ENCODE peak calls at places on chromosomes 3 and 15, in nine cellular contexts. G is Daoy; P is pancreas; J is HFF-Myc; C is T-cell; W is NCI-H2171 treated with DMSO at 0.1 percent for 48 hours; B is stimulated activated CD4-positive, alpha-beta T cell treated with anti-CD3 and anti-CD28 coated beads, Interleukin-4, amount 100 ng/mL, for 1 hour; D is glutamatergic neuron; V is M059J. M is an unnamed sample.
A peak's percentile ranks its signal among the peaks of the same experiment; 100 is the strongest.

GRCh38 chr3:152021951-152022461 is 148.6 kb downstream of the SUCNR1 start:
- DNase-seq in W (no peak), G (peak; percentile 93), B (peak; percentile 11), J (peak; percentile 31), D (no peak), C (no peak), V (peak; percentile 99), P (no peak), M (no peak)

GRCh38 chr3:125160911-125161371 is 51.6 kb downstream of the SLC12A8 start:
- DNase-seq in P (no peak), G (no peak), B (no peak), J (no peak), D (no peak), W (no peak), V (peak; percentile 73), C (no peak), M (no peak)

GRCh38 chr3:119302697-119303630 is 8.8 kb downstream of the ARHGAP31 start:
- DNase-seq in J (no peak), P (no peak), D (no peak), C (no peak), W (no peak), V (peak; percentile 63), G (peak; percentile 61), B (no peak), M (no peak)

GRCh38 chr15:75597667-75598341 is 18.7 kb upstream of the PTPN9 start:
- DNase-seq in V (no peak), J (no peak), W (no peak), G (no peak), B (no peak), P (no peak), D (no peak), C (no peak), M (no peak)

GRCh38 chr3:117998071-117998470 is 1036.6 kb downstream of the IGSF11 start:
- DNase-seq in J (no peak), V (peak; percentile 15), B (no peak), W (no peak), C (no peak), D (no peak), G (peak; percentile 27), P (no peak), M (no peak)

GRCh38 chr3:56997675-56998074 is 62.8 kb upstream of the SPATA12 start:
- DNase-seq in B (no peak), W (no peak), P (no peak), D (no peak), C (no peak), G (no peak), J (no peak), V (no peak), M (no peak)

GRCh38 chr3:161851941-161852566 is 355.4 kb downstream of the OTOL1 start:
- DNase-seq in D (peak; percentile 80), G (peak; percentile 31), J (peak; percentile 37), W (peak; percentile 14), V (peak; percentile 51), C (no peak), B (no peak), P (peak; percentile 78), M (no peak)

GRCh38 chr3:16468114-16469098 is 45.1 kb downstream of the RFTN1 start:
- DNase-seq in W (no peak), V (no peak), B (no peak), J (no peak), D (no peak), C (no peak), P (no peak), G (no peak), M (no peak)

GRCh38 chr3:111998661-111999641 is at the start of gene TAGLN3:
- DNase-seq in B (no peak), P (peak; percentile 69), J (no peak), W (peak; percentile 93), G (no peak), D (peak; percentile 85), C (no peak), V (peak; percentile 63), M (peak; percentile 88)

GRCh38 chr15:44727462-44728231 is 8.7 kb upstream of the TRIM69 start:
- DNase-seq in J (no peak), B (no peak), W (no peak), P (no peak), D (no peak), V (no peak), G (no peak), C (no peak), M (no peak)

GRCh38 chr15:95690631-95691340 is 639.7 kb upstream of the NR2F2 start:
- DNase-seq in D (no peak), W (no peak), J (no peak), G (no peak), P (no peak), C (no peak), V (peak; percentile 53), B (no peak), M (no peak)

GRCh38 chr3:124972457-124972856 is 37.9 kb upstream of the MUC13 start:
- DNase-seq in V (no peak), P (no peak), B (no peak), C (no peak), G (no peak), W (peak; percentile 73), J (no peak), D (no peak), M (no peak)

GRCh38 chr3:187406927-187407326 is 38.7 kb downstream of the RTP4 start:
- DNase-seq in P (no peak), J (no peak), C (no peak), V (peak; percentile 38), D (no peak), B (no peak), W (no peak), G (peak; percentile 33), M (no peak)

GRCh38 chr15:69082041-69082502 is 67.6 kb downstream of the NOX5 start:
- DNase-seq in D (no peak), V (peak; percentile 33), J (no peak), W (no peak), P (no peak), C (no peak), B (no peak), G (no peak), M (no peak)

GRCh38 chr15:96273317-96274086 is 57.0 kb upstream of the NR2F2 start:
- DNase-seq in J (peak; percentile 100), V (peak; percentile 99), P (no peak), G (peak; percentile 99), W (no peak), C (no peak), B (peak; percentile 1), D (no peak), M (no peak)

GRCh38 chr3:46585799-46586693 is 19.9 kb upstream of the LRRC2 start:
- DNase-seq in P (no peak), W (no peak), D (no peak), V (no peak), C (no peak), J (no peak), G (no peak), B (no peak), M (no peak)

GRCh38 chr15:56918907-56919707 is 663 bp downstream of the TCF12 start:
- DNase-seq in W (peak; percentile 33), J (no peak), D (peak; percentile 70), P (peak; percentile 81), C (peak; percentile 55), V (peak; percentile 67), B (peak; percentile 63), G (peak; percentile 76), M (peak; percentile 30)

GRCh38 chr15:72184165-72184811 is 13.3 kb downstream of the GRAMD2A start:
- DNase-seq in C (no peak), W (no peak), J (no peak), G (peak; percentile 50), P (no peak), V (peak; percentile 77), D (peak; percentile 66), B (no peak), M (no peak)

GRCh38 chr3:40770046-40770445 is 245.3 kb downstream of the ZNF621 start:
- DNase-seq in W (no peak), G (no peak), B (no peak), P (no peak), C (no peak), D (no peak), J (no peak), V (no peak), M (no peak)

GRCh38 chr3:194687638-194688206 is 2.0 kb downstream of the FAM43A start:
- DNase-seq in J (no peak), V (no peak), C (peak; percentile 53), D (peak; percentile 83), P (peak; percentile 77), G (peak; percentile 57), W (no peak), B (peak; percentile 85), M (peak; percentile 39)

GRCh38 chr3:171175840-171176239 is 149.3 kb upstream of the SLC2A2 start:
- DNase-seq in B (no peak), W (no peak), G (no peak), D (no peak), P (no peak), V (peak; percentile 53), J (no peak), C (no peak), M (no peak)

GRCh38 chr3:190631295-190631694 is 117.4 kb downstream of the IL1RAP start:
- DNase-seq in G (no peak), V (no peak), B (no peak), D (no peak), C (no peak), W (no peak), P (no peak), J (no peak), M (no peak)

GRCh38 chr3:160355826-160356225 is 43.2 kb downstream of the IFT80 start:
- DNase-seq in G (no peak), V (no peak), J (no peak), D (no peak), W (no peak), B (no peak), P (no peak), C (no peak), M (no peak)

GRCh38 chr3:46661776-46662766 is 31.4 kb downstream of the ALS2CL start:
- DNase-seq in V (no peak), J (no peak), W (no peak), G (no peak), C (no peak), P (no peak), B (no peak), D (no peak), M (no peak)

GRCh38 chr3:192449036-192449435 is 278.3 kb downstream of the FGF12 start:
- DNase-seq in G (no peak), J (no peak), C (no peak), W (peak; percentile 9), B (no peak), V (peak; percentile 13), P (no peak), D (no peak), M (no peak)

GRCh38 chr3:157393076-157393475 is 43.6 kb upstream of the PTX3 start:
- DNase-seq in J (no peak), V (peak; percentile 12), B (no peak), C (no peak), D (no peak), G (no peak), P (no peak), W (no peak), M (no peak)

GRCh38 chr3:186644683-186645082 is 4.5 kb downstream of the FETUB start:
- DNase-seq in W (no peak), V (no peak), J (no peak), P (no peak), D (no peak), C (no peak), G (no peak), B (no peak), M (no peak)

GRCh38 chr3:50575372-50575771 is 6.0 kb downstream of the HEMK1 start:
- DNase-seq in D (no peak), J (no peak), V (peak; percentile 74), P (no peak), W (no peak), B (no peak), G (peak; percentile 46), C (no peak), M (no peak)